ENCODE peak calls at places on chromosome 1, in eight cellular contexts. O, G, X, J, C, B, U and S are unnamed samples.

GRCh38 chr1:175646439-175647209 is 96.8 kb downstream of the TNR start:
- DNase-seq in O (no peak), G (no peak), X (no peak), J (no peak), C (no peak), B (no peak), U (no peak), S (no peak)

GRCh38 chr1:36161656-36162531 is 5.9 kb downstream of the MAP7D1 start:
- DNase-seq in O (peak), G (no peak), X (peak), J (peak), C (peak), B (peak), U (peak), S (no peak)

GRCh38 chr1:116940809-116941640 is 31.3 kb downstream of the PTGFRN start:
- DNase-seq in O (no peak), G (no peak), X (no peak), J (no peak), C (no peak), B (no peak), U (no peak), S (no peak)

GRCh38 chr1:28193701-28194161 is 17.2 kb upstream of the PTAFR start:
- DNase-seq in O (no peak), G (no peak), X (no peak), J (no peak), C (no peak), B (no peak), U (no peak), S (no peak)

GRCh38 chr1:179929955-179930798 is 24.4 kb upstream of the CEP350 start:
- DNase-seq in O (peak), G (no peak), X (no peak), J (no peak), C (no peak), B (peak), U (no peak), S (no peak)

GRCh38 chr1:2529776-2530500 is at the start of gene HES5:
- DNase-seq in O (no peak), G (no peak), X (peak), J (no peak), C (no peak), B (no peak), U (no peak), S (peak)

GRCh38 chr1:25933479-25934365 is 27.5 kb upstream of the STMN1 start:
- DNase-seq in O (no peak), G (no peak), X (no peak), J (no peak), C (no peak), B (no peak), U (no peak), S (no peak)

GRCh38 chr1:37476087-37476452 is 1.7 kb downstream of the ZC3H12A start:
- DNase-seq in O (no peak), G (no peak), X (no peak), J (no peak), C (no peak), B (no peak), U (no peak), S (no peak)

GRCh38 chr1:14242145-14242544 is 356.3 kb upstream of the KAZN start:
- DNase-seq in O (no peak), G (no peak), X (no peak), J (no peak), C (no peak), B (no peak), U (no peak), S (no peak)

GRCh38 chr1:89799495-89799894 is 21.3 kb upstream of the LRRC8D start:
- DNase-seq in O (no peak), G (no peak), X (no peak), J (no peak), C (no peak), B (peak), U (no peak), S (no peak)

GRCh38 chr1:47934243-47934805 is 62.9 kb downstream of the TRABD2B start:
- DNase-seq in O (no peak), G (no peak), X (peak), J (peak), C (no peak), B (no peak), U (no peak), S (peak)

GRCh38 chr1:14698206-14698605 is 99.7 kb downstream of the KAZN start:
- DNase-seq in O (no peak), G (no peak), X (no peak), J (no peak), C (no peak), B (no peak), U (no peak), S (no peak)

GRCh38 chr1:17441265-17441992 is 2.0 kb upstream of the RCC2 start:
- DNase-seq in O (peak), G (no peak), X (no peak), J (no peak), C (peak), B (no peak), U (no peak), S (no peak)

GRCh38 chr1:156677616-156678596 is 699 bp upstream of the NES start:
- DNase-seq in O (no peak), G (peak), X (peak), J (no peak), C (peak), B (peak), U (peak), S (peak)

GRCh38 chr1:47708658-47709301 is 270.9 kb downstream of the FOXD2 start:
- DNase-seq in O (no peak), G (no peak), X (no peak), J (no peak), C (no peak), B (no peak), U (no peak), S (peak)

GRCh38 chr1:47238935-47239640 is 7.1 kb upstream of the TAL1 start:
- DNase-seq in O (no peak), G (no peak), X (no peak), J (no peak), C (peak), B (no peak), U (no peak), S (no peak)

GRCh38 chr1:65059930-65060538 is 88.0 kb upstream of the AK4 start:
- DNase-seq in O (no peak), G (no peak), X (no peak), J (no peak), C (peak), B (peak), U (no peak), S (no peak)

GRCh38 chr1:151238467-151238739 is 16.1 kb upstream of the PSMD4 start:
- DNase-seq in O (no peak), G (no peak), X (no peak), J (no peak), C (no peak), B (no peak), U (no peak), S (no peak)

GRCh38 chr1:200925821-200926220 is 31.1 kb downstream of the INAVA start:
- DNase-seq in O (no peak), G (no peak), X (no peak), J (no peak), C (peak), B (no peak), U (no peak), S (no peak)

GRCh38 chr1:36369061-36369470 is 16.7 kb downstream of the STK40 start:
- DNase-seq in O (no peak), G (peak), X (peak), J (peak), C (peak), B (peak), U (peak), S (peak)

GRCh38 chr1:5225687-5226389 is 571.4 kb downstream of the AJAP1 start:
- DNase-seq in O (no peak), G (no peak), X (no peak), J (no peak), C (no peak), B (no peak), U (no peak), S (no peak)

GRCh38 chr1:201376464-201377374 is 761 bp downstream of the TNNT2 start:
- DNase-seq in O (no peak), G (no peak), X (peak), J (no peak), C (peak), B (peak), U (no peak), S (peak)

GRCh38 chr1:39671793-39672550 is at the start of gene NT5C1A:
- DNase-seq in O (no peak), G (no peak), X (peak), J (no peak), C (peak), B (no peak), U (no peak), S (no peak)

GRCh38 chr1:180167721-180168467 is 13.2 kb downstream of the QSOX1 start:
- DNase-seq in O (peak), G (no peak), X (peak), J (peak), C (no peak), B (no peak), U (peak), S (peak)

GRCh38 chr1:211577826-211578639 is 928 bp downstream of the SLC30A1 start:
- DNase-seq in O (no peak), G (peak), X (peak), J (peak), C (peak), B (peak), U (peak), S (peak)

GRCh38 chr1:1302006-1302430 is 5.7 kb downstream of the ACAP3 start:
- DNase-seq in O (no peak), G (no peak), X (no peak), J (no peak), C (no peak), B (no peak), U (no peak), S (no peak)

GRCh38 chr1:91611498-91611917 is 110.9 kb downstream of the CDC7 start:
- DNase-seq in O (no peak), G (no peak), X (no peak), J (no peak), C (no peak), B (no peak), U (peak), S (peak)

GRCh38 chr1:232249834-232250233 is 380.1 kb downstream of the SIPA1L2 start:
- DNase-seq in O (no peak), G (no peak), X (no peak), J (no peak), C (no peak), B (no peak), U (no peak), S (no peak)

GRCh38 chr1:24874611-24875225 is 55.4 kb downstream of the RUNX3 start:
- DNase-seq in O (no peak), G (no peak), X (no peak), J (no peak), C (no peak), B (no peak), U (peak), S (peak)

GRCh38 chr1:167056529-167057296 is 33.5 kb downstream of the GPA33 start:
- DNase-seq in O (no peak), G (no peak), X (no peak), J (no peak), C (no peak), B (no peak), U (no peak), S (no peak)

GRCh38 chr1:154639876-154640275 is 31.9 kb upstream of the ADAR start:
- DNase-seq in O (no peak), G (no peak), X (no peak), J (no peak), C (no peak), B (no peak), U (no peak), S (no peak)

GRCh38 chr1:27418326-27418761 is 25.9 kb downstream of the GPR3 start:
- DNase-seq in O (no peak), G (peak), X (peak), J (peak), C (peak), B (peak), U (peak), S (peak)

GRCh38 chr1:96513136-96513535 is 208.4 kb upstream of the PTBP2 start:
- DNase-seq in O (no peak), G (no peak), X (no peak), J (no peak), C (no peak), B (no peak), U (no peak), S (no peak)

GRCh38 chr1:230825061-230825803 is 43.1 kb downstream of the C1orf198 start:
- DNase-seq in O (peak), G (no peak), X (peak), J (no peak), C (no peak), B (peak), U (no peak), S (no peak)

GRCh38 chr1:240649733-240650700 is 38.1 kb upstream of the GREM2 start:
- DNase-seq in O (no peak), G (no peak), X (no peak), J (no peak), C (no peak), B (no peak), U (no peak), S (no peak)

GRCh38 chr1:206029484-206029883 is 5.8 kb upstream of the CTSE start:
- DNase-seq in O (no peak), G (peak), X (no peak), J (peak), C (no peak), B (no peak), U (peak), S (peak)

GRCh38 chr1:206037521-206037920 is 13.8 kb upstream of the CTSE start:
- DNase-seq in O (no peak), G (no peak), X (no peak), J (no peak), C (no peak), B (no peak), U (no peak), S (no peak)

GRCh38 chr1:206036661-206037455 is 13.2 kb upstream of the CTSE start:
- DNase-seq in O (no peak), G (no peak), X (no peak), J (no peak), C (no peak), B (no peak), U (no peak), S (no peak)

GRCh38 chr1:206030714-206031113 is 7.0 kb upstream of the CTSE start:
- DNase-seq in O (peak), G (peak), X (peak), J (peak), C (peak), B (peak), U (peak), S (peak)

DNA sequence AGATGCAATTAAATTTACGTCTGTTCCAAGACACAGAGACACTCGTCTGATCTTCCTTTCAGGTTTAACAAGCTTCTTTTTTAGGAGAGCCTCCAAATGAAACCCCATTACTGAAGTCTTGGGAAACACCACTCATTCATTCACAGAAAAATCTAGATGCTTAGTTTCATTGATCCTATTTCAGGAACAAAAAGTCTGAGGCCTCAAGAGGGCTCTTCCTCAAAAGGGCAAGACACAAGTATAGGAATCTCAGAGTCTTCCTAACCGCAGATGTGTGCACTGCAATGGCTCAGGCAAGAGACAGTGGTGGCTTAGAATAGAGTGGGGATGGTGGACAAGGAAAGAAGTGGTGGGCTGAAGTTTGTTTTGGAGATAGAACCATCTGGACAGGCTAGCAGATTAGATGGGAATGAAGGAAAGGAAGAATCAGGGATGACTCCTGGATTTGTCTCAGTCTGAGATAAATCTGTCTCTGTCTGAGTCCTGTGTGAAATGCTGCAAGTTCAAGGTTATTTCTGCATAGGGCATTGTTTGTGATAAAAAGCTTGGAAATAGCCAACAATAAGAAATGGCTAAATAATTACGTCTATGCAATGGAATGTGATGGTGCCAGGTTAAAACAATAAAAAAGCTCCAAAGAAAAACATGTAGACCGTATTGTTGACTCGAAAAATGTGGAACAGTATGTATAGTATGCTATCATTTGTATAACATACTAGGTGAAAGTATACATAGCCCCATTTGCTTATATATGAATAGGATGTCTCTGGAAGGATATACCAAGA is 8.9 kb upstream of the CTSE start:
- DNase-seq in O (no peak), G (no peak), X (no peak), J (no peak), C (no peak), B (peak), U (no peak), S (no peak)
- H3K4me3 ChIP-seq in O (no peak), G (no peak), X (no peak), J (no peak), C (no peak), B (no peak), U (no peak), S (no peak)

GRCh38 chr1:113872219-113872934 is 865 bp upstream of the PTPN22 start:
- DNase-seq in O (no peak), G (no peak), X (no peak), J (no peak), C (peak), B (peak), U (no peak), S (no peak)
- H3K4me3 ChIP-seq in O (no peak), G (no peak), X (no peak), J (no peak), C (peak), B (no peak), U (peak), S (no peak)

GRCh38 chr1:206040328-206040727 is 12.6 kb upstream of the RHEX start:
- DNase-seq in O (no peak), G (no peak), X (no peak), J (no peak), C (no peak), B (no peak), U (no peak), S (no peak)

GRCh38 chr1:206039046-206039929 is 13.7 kb upstream of the RHEX start:
- DNase-seq in O (no peak), G (no peak), X (no peak), J (no peak), C (peak), B (no peak), U (no peak), S (no peak)

GRCh38 chr1:206035027-206035426 is 11.3 kb upstream of the CTSE start:
- DNase-seq in O (no peak), G (no peak), X (peak), J (no peak), C (no peak), B (no peak), U (no peak), S (peak)
- H3K4me3 ChIP-seq in O (no peak), G (no peak), X (no peak), J (no peak), C (no peak), B (no peak), U (peak), S (no peak)

DNA sequence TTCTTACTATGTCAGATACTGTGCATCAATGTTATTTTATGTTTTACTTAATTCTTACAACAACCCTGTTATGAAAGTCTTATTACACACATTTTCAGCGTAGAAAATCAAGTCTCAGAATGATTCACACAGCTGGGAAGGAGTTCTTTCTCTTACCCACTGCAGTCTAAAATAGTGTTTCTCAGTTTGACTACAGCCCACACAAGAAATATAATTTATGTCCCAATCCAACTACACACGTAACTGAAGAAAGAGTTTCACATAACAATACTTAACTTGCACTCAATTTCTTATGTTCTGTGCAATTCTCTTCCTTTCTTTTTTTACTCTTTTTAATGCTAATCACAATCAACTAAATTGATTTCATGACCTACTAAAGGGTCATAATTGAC is 252.8 kb upstream of the ADGRL2 start:
- DNase-seq in O (no peak), G (no peak), X (no peak), J (no peak), C (no peak), B (no peak), U (no peak), S (no peak)
- H3K4me3 ChIP-seq in O (no peak), G (no peak), X (no peak), J (no peak), C (no peak), B (no peak), U (no peak), S (no peak)

GRCh38 chr1:32724678-32725594 is 22.4 kb upstream of the SYNC start:
- DNase-seq in O (no peak), G (peak), X (peak), J (peak), C (peak), B (peak), U (no peak), S (peak)
- H3K4me3 ChIP-seq in O (no peak), G (peak), X (no peak), J (no peak), C (no peak), B (no peak), U (no peak), S (no peak)

GRCh38 chr1:11907275-11908138 is 18.7 kb downstream of the KIAA2013 start:
- DNase-seq in O (peak), G (peak), X (peak), J (peak), C (peak), B (peak), U (peak), S (peak)
- H3K4me3 ChIP-seq in O (peak), G (peak), X (no peak), J (no peak), C (peak), B (no peak), U (peak), S (peak)

GRCh38 chr1:178486100-178487069 is 10.4 kb downstream of the CLEC20A start:
- DNase-seq in O (no peak), G (no peak), X (no peak), J (no peak), C (no peak), B (no peak), U (no peak), S (no peak)
- H3K4me3 ChIP-seq in O (no peak), G (no peak), X (peak), J (no peak), C (no peak), B (no peak), U (peak), S (peak)

GRCh38 chr1:178579095-178579494 is 66.2 kb downstream of the TEX35 start:
- DNase-seq in O (no peak), G (no peak), X (no peak), J (no peak), C (no peak), B (no peak), U (no peak), S (no peak)
- H3K4me3 ChIP-seq in O (no peak), G (no peak), X (no peak), J (no peak), C (no peak), B (no peak), U (no peak), S (no peak)

GRCh38 chr1:32172621-32173245 is 6.7 kb upstream of the TXLNA start:
- DNase-seq in O (no peak), G (peak), X (no peak), J (no peak), C (peak), B (peak), U (no peak), S (no peak)

DNA sequence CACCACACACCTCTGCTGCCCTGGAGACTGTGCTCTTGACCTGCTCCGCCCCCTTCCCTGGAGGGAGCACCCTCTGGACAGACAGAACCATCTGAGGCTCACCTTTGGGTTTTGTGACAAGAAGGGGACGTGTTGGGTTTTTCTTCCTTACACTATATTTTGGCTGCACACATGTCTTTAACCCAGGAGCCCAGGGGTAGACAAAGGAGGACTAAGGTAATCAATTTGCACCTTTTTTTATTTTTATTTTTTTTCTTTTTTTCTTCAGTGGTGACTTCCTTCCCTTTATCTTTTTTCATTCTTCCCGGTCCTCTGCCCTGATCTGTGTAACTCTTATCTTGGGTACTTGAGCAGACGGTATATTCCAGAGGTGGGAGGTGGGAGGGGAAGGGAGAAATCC is 8.5 kb upstream of the TXLNA start:
- DNase-seq in O (no peak), G (no peak), X (no peak), J (no peak), C (no peak), B (no peak), U (no peak), S (no peak)
- H3K4me3 ChIP-seq in O (no peak), G (no peak), X (no peak), J (no peak), C (no peak), B (no peak), U (no peak), S (no peak)